ENCODE peak calls at places on chromosomes 3 and 15, in five cellular contexts. X is RWPE1, F is NCI-H446 treated with DMSO at 0.1 percent for 48 hours, V is progenitor cell of endocrine pancreas, Q is GDM1. J is an unnamed sample.
A peak's percentile ranks its signal among the peaks of the same experiment; 100 is the strongest.

GRCh38 chr15:75733761-75734651 is 21.4 kb upstream of the CSPG4 start:
- DNase-seq in Q (no peak), F (no peak), V (no peak), X (no peak), J (no peak)

GRCh38 chr15:58932791-58933310 is 628 bp downstream of the SLTM start:
- DNase-seq in V (no peak), F (no peak), Q (no peak), X (peak; percentile 33), J (no peak)

GRCh38 chr15:57720861-57721260 is 14.3 kb downstream of the POLR2M start:
- DNase-seq in Q (no peak), V (no peak), F (no peak), X (no peak), J (no peak)

GRCh38 chr3:105353485-105354161 is 13.1 kb upstream of the ALCAM start:
- DNase-seq in F (no peak), X (peak; percentile 39), V (no peak), Q (no peak), J (peak; percentile 35)

GRCh38 chr15:55654541-55654940 is 66.4 kb upstream of the PYGO1 start:
- DNase-seq in Q (no peak), X (no peak), F (peak; percentile 18), V (no peak), J (no peak)

GRCh38 chr15:66846811-66847210 is 144.8 kb downstream of the SMAD6 start:
- DNase-seq in X (no peak), V (no peak), Q (no peak), F (no peak), J (no peak)

GRCh38 chr3:46711770-46712169 is 5.9 kb downstream of the PRSS50 start:
- DNase-seq in V (no peak), X (no peak), Q (no peak), F (no peak), J (no peak)

GRCh38 chr3:188097786-188098185 is 56.2 kb upstream of the LPP start:
- DNase-seq in V (no peak), X (no peak), Q (peak; percentile 65), F (no peak), J (no peak)

GRCh38 chr3:188507244-188507720 is 353.3 kb downstream of the LPP start:
- DNase-seq in V (no peak), F (no peak), X (no peak), Q (peak; percentile 15), J (no peak)

GRCh38 chr3:180744226-180744625 is 64.9 kb upstream of the CCDC39 start:
- DNase-seq in X (no peak), V (no peak), Q (no peak), F (no peak), J (no peak)

GRCh38 chr3:52518723-52519444 is 14.8 kb downstream of the NT5DC2 start:
- DNase-seq in F (no peak), X (peak; percentile 26), Q (no peak), V (no peak), J (no peak)

GRCh38 chr3:49623071-49623470 is 51.1 kb upstream of the APEH start:
- DNase-seq in F (no peak), V (no peak), Q (no peak), X (no peak), J (no peak)

GRCh38 chr3:39136533-39137434 is 16.6 kb downstream of the CSRNP1 start:
- DNase-seq in F (no peak), X (no peak), V (no peak), Q (no peak), J (no peak)

GRCh38 chr3:197001972-197002700 is 27.5 kb downstream of the MELTF start:
- DNase-seq in F (no peak), V (no peak), X (no peak), Q (no peak), J (no peak)

GRCh38 chr15:34119291-34119690 is 17.4 kb downstream of the PGBD4 start:
- DNase-seq in V (no peak), X (peak; percentile 31), F (no peak), Q (no peak), J (no peak)

GRCh38 chr15:67110958-67111864 is 45.8 kb downstream of the SMAD3 start:
- DNase-seq in Q (no peak), V (no peak), F (no peak), X (no peak), J (no peak)

J was measured in endothelial cell.